ENCODE peak calls at places on chromosomes 13 and 19, in four cellular contexts. One of them, this sample, is unnamed.

GRCh38 chr19:4952945-4953344 is 16.0 kb upstream of the KDM4B start:
- DNase-seq in HepG2: no peak
- DNase-seq in K562: no peak
- DNase-seq in H1: no peak
- DNase-seq in this sample: no peak

GRCh38 chr13:112576191-112576590 is 11.8 kb downstream of the TUBGCP3 start:
- DNase-seq in H1: no peak
- DNase-seq in K562: no peak
- DNase-seq in HepG2: no peak
- DNase-seq in this sample: no peak

GRCh38 chr13:45615501-45616101 is at the start of gene ERICH6B:
- DNase-seq in HepG2: no peak
- DNase-seq in H1: peak; percentile 67
- DNase-seq in K562: peak; percentile 1
- DNase-seq in this sample: no peak

GRCh38 chr19:18895828-18896341 is at the start of gene CERS1:
- DNase-seq in K562: peak; percentile 37
- DNase-seq in HepG2: no peak
- DNase-seq in H1: peak; percentile 75
- DNase-seq in this sample: no peak

GRCh38 chr13:106314417-106314816 is 221.0 kb downstream of the EFNB2 start:
- DNase-seq in K562: no peak
- DNase-seq in HepG2: no peak
- DNase-seq in H1: no peak
- DNase-seq in this sample: no peak

GRCh38 chr19:55451522-55452380 is 8.7 kb upstream of the SHISA7 start:
- DNase-seq in K562: peak; percentile 44
- DNase-seq in H1: peak; percentile 73
- DNase-seq in HepG2: no peak
- DNase-seq in this sample: no peak

GRCh38 chr19:11261902-11262839 is at the start of gene DOCK6:
- DNase-seq in HepG2: no peak
- DNase-seq in K562: peak; percentile 51
- DNase-seq in H1: peak; percentile 78
- DNase-seq in this sample: no peak

GRCh38 chr19:19110410-19111137 is 27.7 kb downstream of the TMEM161A start:
- DNase-seq in K562: no peak
- DNase-seq in H1: no peak
- DNase-seq in HepG2: no peak
- DNase-seq in this sample: peak; percentile 10

GRCh38 chr13:44219808-44220544 is 153.6 kb upstream of the SERP2 start:
- DNase-seq in H1: no peak
- DNase-seq in K562: no peak
- DNase-seq in HepG2: no peak
- DNase-seq in this sample: peak; percentile 19

GRCh38 chr19:47096721-47097120 is 16.9 kb downstream of the ZC3H4 start:
- DNase-seq in H1: no peak
- DNase-seq in K562: no peak
- DNase-seq in HepG2: no peak
- DNase-seq in this sample: no peak

GRCh38 chr19:7068599-7068998 is 904 bp upstream of the ZNF557 start:
- DNase-seq in H1: no peak
- DNase-seq in HepG2: no peak
- DNase-seq in K562: no peak
- DNase-seq in this sample: no peak

GRCh38 chr13:66618702-66619101 is 611.4 kb downstream of the PCDH9 start:
- DNase-seq in HepG2: peak; percentile 5
- DNase-seq in K562: no peak
- DNase-seq in H1: no peak
- DNase-seq in this sample: peak; percentile 36

GRCh38 chr19:29508181-29508580 is 17.6 kb upstream of the VSTM2B start:
- DNase-seq in H1: no peak
- DNase-seq in K562: no peak
- DNase-seq in HepG2: no peak
- DNase-seq in this sample: no peak

GRCh38 chr19:29510701-29511265 is 15.0 kb upstream of the VSTM2B start:
- DNase-seq in H1: no peak
- DNase-seq in HepG2: no peak
- DNase-seq in K562: no peak
- DNase-seq in this sample: no peak

GRCh38 chr19:29511768-29512167 is 14.0 kb upstream of the VSTM2B start:
- DNase-seq in H1: no peak
- DNase-seq in K562: no peak
- DNase-seq in HepG2: no peak
- DNase-seq in this sample: no peak

GRCh38 chr19:29507081-29507860 is 18.5 kb upstream of the VSTM2B start:
- DNase-seq in K562: no peak
- DNase-seq in HepG2: no peak
- DNase-seq in H1: no peak
- DNase-seq in this sample: no peak

GRCh38 chr19:29509456-29509855 is 16.3 kb upstream of the VSTM2B start:
- DNase-seq in HepG2: no peak
- DNase-seq in K562: no peak
- DNase-seq in H1: no peak
- DNase-seq in this sample: no peak
- TF ChIP-seq RAD21 in HepG2: no peak
- TF ChIP-seq RAD21 in K562: no peak
- TF ChIP-seq RAD21 in H1: no peak
- TF ChIP-seq RAD21 in this sample: no peak

GRCh38 chr19:15264061-15264932 is 32.0 kb upstream of the EPHX3 start:
- DNase-seq in H1: peak; percentile 93
- DNase-seq in K562: peak; percentile 79
- DNase-seq in HepG2: peak; percentile 56
- DNase-seq in this sample: peak; percentile 43
- TF ChIP-seq CHD2 in H1: no peak
- TF ChIP-seq CHD2 in K562: no peak
- TF ChIP-seq CHD2 in HepG2: no peak
- TF ChIP-seq CHD2 in this sample: no peak

GRCh38 chr13:73088332-73088935 is 29.6 kb downstream of the KLF5 start:
- DNase-seq in K562: no peak
- DNase-seq in HepG2: no peak
- DNase-seq in H1: no peak
- DNase-seq in this sample: no peak

GRCh38 chr13:73090812-73091187 is 32.0 kb downstream of the KLF5 start:
- DNase-seq in K562: no peak
- DNase-seq in H1: no peak
- DNase-seq in HepG2: no peak
- DNase-seq in this sample: no peak

GRCh38 chr13:73089216-73089615 is 30.4 kb downstream of the KLF5 start:
- DNase-seq in K562: no peak
- DNase-seq in H1: no peak
- DNase-seq in HepG2: no peak
- DNase-seq in this sample: no peak

GRCh38 chr13:73092831-73093230 is 34.0 kb downstream of the KLF5 start:
- DNase-seq in K562: no peak
- DNase-seq in H1: no peak
- DNase-seq in HepG2: peak; percentile 16
- DNase-seq in this sample: no peak

GRCh38 chr13:73090116-73090811 is 31.5 kb downstream of the KLF5 start:
- DNase-seq in K562: peak; percentile 45
- DNase-seq in H1: no peak
- DNase-seq in HepG2: peak; percentile 95
- DNase-seq in this sample: peak; percentile 79
- TF ChIP-seq MAFK in K562: no peak
- TF ChIP-seq MAFK in H1: no peak
- TF ChIP-seq MAFK in HepG2: peak; percentile 73
- TF ChIP-seq MAFK in this sample: peak; percentile 35

GRCh38 chr19:45050036-45050435 is 11.2 kb downstream of the CLASRP start:
- DNase-seq in K562: no peak
- DNase-seq in H1: no peak
- DNase-seq in HepG2: no peak
- DNase-seq in this sample: no peak

GRCh38 chr19:45046355-45046754 is 7.5 kb downstream of the CLASRP start:
- DNase-seq in HepG2: peak; percentile 21
- DNase-seq in H1: no peak
- DNase-seq in K562: no peak
- DNase-seq in this sample: no peak

GRCh38 chr19:45047188-45047797 is 8.4 kb downstream of the CLASRP start:
- DNase-seq in H1: no peak
- DNase-seq in HepG2: no peak
- DNase-seq in K562: no peak
- DNase-seq in this sample: no peak

GRCh38 chr19:45049073-45049736 is 10.4 kb downstream of the CLASRP start:
- DNase-seq in K562: no peak
- DNase-seq in H1: no peak
- DNase-seq in HepG2: no peak
- DNase-seq in this sample: no peak

GRCh38 chr19:45045671-45046353 is 7.0 kb downstream of the CLASRP start:
- DNase-seq in HepG2: peak; percentile 95
- DNase-seq in H1: no peak
- DNase-seq in K562: no peak
- DNase-seq in this sample: no peak
- TF ChIP-seq RAD21 in HepG2: peak; percentile 14
- TF ChIP-seq RAD21 in H1: no peak
- TF ChIP-seq RAD21 in K562: no peak
- TF ChIP-seq RAD21 in this sample: no peak

GRCh38 chr13:25037057-25037813 is 58.7 kb upstream of the PABPC3 start:
- DNase-seq in HepG2: peak; percentile 52
- DNase-seq in K562: peak; percentile 66
- DNase-seq in H1: peak; percentile 64
- DNase-seq in this sample: peak; percentile 67
- TF ChIP-seq CHD2 in HepG2: no peak
- TF ChIP-seq CHD2 in K562: no peak
- TF ChIP-seq CHD2 in H1: no peak
- TF ChIP-seq CHD2 in this sample: no peak

DNA sequence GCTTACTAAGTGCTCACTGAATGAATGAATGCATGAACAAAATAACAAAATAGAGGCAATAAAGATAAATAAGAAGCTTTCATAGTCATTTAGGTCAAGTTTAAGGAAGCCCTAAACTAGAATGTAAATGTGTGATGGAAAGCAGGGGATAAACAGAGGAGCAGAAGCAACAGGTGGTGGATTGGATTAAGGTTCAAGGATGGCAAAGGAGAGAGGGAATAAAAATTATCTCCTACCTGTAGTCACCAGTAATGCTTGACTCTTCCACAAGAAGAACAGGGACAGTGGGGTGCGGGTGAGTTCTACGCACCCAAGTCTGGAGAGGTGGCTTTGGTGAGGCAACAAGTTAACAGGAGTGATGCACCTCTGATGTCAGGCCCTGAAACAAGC is 212.4 kb downstream of the ZIC5 start:
- DNase-seq in H1: peak; percentile 0
- DNase-seq in K562: no peak
- DNase-seq in HepG2: no peak
- DNase-seq in this sample: no peak
- TF ChIP-seq MAFK in H1: no peak
- TF ChIP-seq MAFK in K562: no peak
- TF ChIP-seq MAFK in HepG2: no peak
- TF ChIP-seq MAFK in this sample: no peak